ENCODE peak calls at places on chromosomes 3 and 15, in seven cellular contexts. One of them, this sample, is unnamed.

GRCh38 chr3:153625506-153625905 is 463.5 kb downstream of the RAP2B start:
- DNase-seq in breast epithelium: no peak
- DNase-seq in left lung: no peak
- DNase-seq in foreskin keratinocyte: no peak
- DNase-seq in dorsolateral prefrontal cortex: no peak
- DNase-seq in PC-9: no peak
- DNase-seq in CD8-positive, alpha-beta T cell: no peak
- DNase-seq in this sample: no peak

GRCh38 chr3:191269289-191270085 is 59.7 kb upstream of the CCDC50 start:
- DNase-seq in breast epithelium: no peak
- DNase-seq in left lung: no peak
- DNase-seq in foreskin keratinocyte: no peak
- DNase-seq in dorsolateral prefrontal cortex: no peak
- DNase-seq in PC-9: peak; percentile 30
- DNase-seq in CD8-positive, alpha-beta T cell: no peak
- DNase-seq in this sample: no peak

GRCh38 chr3:29335438-29335837 is 54.6 kb downstream of the RBMS3 start:
- DNase-seq in breast epithelium: peak; percentile 50
- DNase-seq in left lung: peak; percentile 38
- DNase-seq in foreskin keratinocyte: peak; percentile 84
- DNase-seq in dorsolateral prefrontal cortex: no peak
- DNase-seq in PC-9: no peak
- DNase-seq in CD8-positive, alpha-beta T cell: no peak
- DNase-seq in this sample: no peak

GRCh38 chr15:61880079-61880478 is 180.2 kb downstream of the VPS13C start:
- DNase-seq in breast epithelium: no peak
- DNase-seq in left lung: no peak
- DNase-seq in foreskin keratinocyte: no peak
- DNase-seq in dorsolateral prefrontal cortex: no peak
- DNase-seq in PC-9: no peak
- DNase-seq in CD8-positive, alpha-beta T cell: no peak
- DNase-seq in this sample: no peak

GRCh38 chr15:40782609-40783227 is 12.9 kb downstream of the C15orf62 start:
- DNase-seq in breast epithelium: peak; percentile 84
- DNase-seq in left lung: peak; percentile 93
- DNase-seq in foreskin keratinocyte: no peak
- DNase-seq in dorsolateral prefrontal cortex: no peak
- DNase-seq in PC-9: peak; percentile 73
- DNase-seq in CD8-positive, alpha-beta T cell: peak; percentile 83
- DNase-seq in this sample: no peak

GRCh38 chr3:155604126-155604525 is 140.7 kb downstream of the PLCH1 start:
- DNase-seq in breast epithelium: no peak
- DNase-seq in left lung: no peak
- DNase-seq in foreskin keratinocyte: no peak
- DNase-seq in dorsolateral prefrontal cortex: no peak
- DNase-seq in PC-9: no peak
- DNase-seq in CD8-positive, alpha-beta T cell: no peak
- DNase-seq in this sample: no peak

GRCh38 chr3:145807990-145808389 is 353.0 kb downstream of the PLOD2 start:
- DNase-seq in breast epithelium: no peak
- DNase-seq in left lung: no peak
- DNase-seq in foreskin keratinocyte: no peak
- DNase-seq in dorsolateral prefrontal cortex: no peak
- DNase-seq in PC-9: no peak
- DNase-seq in CD8-positive, alpha-beta T cell: no peak
- DNase-seq in this sample: no peak

GRCh38 chr3:54719914-54720313 is 207.9 kb downstream of the LRTM1 start:
- DNase-seq in breast epithelium: no peak
- DNase-seq in left lung: no peak
- DNase-seq in foreskin keratinocyte: no peak
- DNase-seq in dorsolateral prefrontal cortex: no peak
- DNase-seq in PC-9: no peak
- DNase-seq in CD8-positive, alpha-beta T cell: no peak
- DNase-seq in this sample: no peak

GRCh38 chr15:39908186-39908585 is 11.9 kb downstream of the GPR176 start:
- DNase-seq in breast epithelium: no peak
- DNase-seq in left lung: no peak
- DNase-seq in foreskin keratinocyte: peak; percentile 77
- DNase-seq in dorsolateral prefrontal cortex: peak; percentile 12
- DNase-seq in PC-9: peak; percentile 57
- DNase-seq in CD8-positive, alpha-beta T cell: no peak
- DNase-seq in this sample: no peak

GRCh38 chr3:128487813-128488635 is 5.0 kb downstream of the GATA2 start:
- DNase-seq in breast epithelium: peak; percentile 72
- DNase-seq in left lung: peak; percentile 87
- DNase-seq in foreskin keratinocyte: no peak
- DNase-seq in dorsolateral prefrontal cortex: peak; percentile 27
- DNase-seq in PC-9: peak; percentile 81
- DNase-seq in CD8-positive, alpha-beta T cell: no peak
- DNase-seq in this sample: peak; percentile 38

GRCh38 chr15:56831467-56831866 is 87.0 kb upstream of the TCF12 start:
- DNase-seq in breast epithelium: no peak
- DNase-seq in left lung: no peak
- DNase-seq in foreskin keratinocyte: no peak
- DNase-seq in dorsolateral prefrontal cortex: no peak
- DNase-seq in PC-9: no peak
- DNase-seq in CD8-positive, alpha-beta T cell: no peak
- DNase-seq in this sample: no peak

GRCh38 chr3:142595581-142595950 is 627 bp upstream of the PLS1 start:
- DNase-seq in breast epithelium: no peak
- DNase-seq in left lung: no peak
- DNase-seq in foreskin keratinocyte: peak; percentile 66
- DNase-seq in dorsolateral prefrontal cortex: no peak
- DNase-seq in PC-9: peak; percentile 91
- DNase-seq in CD8-positive, alpha-beta T cell: no peak
- DNase-seq in this sample: no peak

GRCh38 chr3:175679582-175679981 is 820.4 kb downstream of the NAALADL2 start:
- DNase-seq in breast epithelium: no peak
- DNase-seq in left lung: no peak
- DNase-seq in foreskin keratinocyte: no peak
- DNase-seq in dorsolateral prefrontal cortex: no peak
- DNase-seq in PC-9: no peak
- DNase-seq in CD8-positive, alpha-beta T cell: no peak
- DNase-seq in this sample: no peak

GRCh38 chr15:53917109-53917508 is 61.1 kb upstream of the UNC13C start:
- DNase-seq in breast epithelium: no peak
- DNase-seq in left lung: no peak
- DNase-seq in foreskin keratinocyte: peak; percentile 17
- DNase-seq in dorsolateral prefrontal cortex: no peak
- DNase-seq in PC-9: no peak
- DNase-seq in CD8-positive, alpha-beta T cell: no peak
- DNase-seq in this sample: no peak

GRCh38 chr15:90400005-90400758 is 12.1 kb downstream of the IQGAP1 start:
- DNase-seq in breast epithelium: no peak
- DNase-seq in left lung: no peak
- DNase-seq in foreskin keratinocyte: no peak
- DNase-seq in dorsolateral prefrontal cortex: no peak
- DNase-seq in PC-9: peak; percentile 39
- DNase-seq in CD8-positive, alpha-beta T cell: no peak
- DNase-seq in this sample: no peak

GRCh38 chr15:98876461-98877369 is 130.9 kb downstream of the PGPEP1L start:
- DNase-seq in breast epithelium: no peak
- DNase-seq in left lung: no peak
- DNase-seq in foreskin keratinocyte: no peak
- DNase-seq in dorsolateral prefrontal cortex: no peak
- DNase-seq in PC-9: peak; percentile 63
- DNase-seq in CD8-positive, alpha-beta T cell: no peak
- DNase-seq in this sample: no peak
- H3K27ac ChIP-seq in breast epithelium: peak overlapping the region; percentile 55
- H3K27ac ChIP-seq in left lung: no peak overlapping the region
- H3K27ac ChIP-seq in foreskin keratinocyte: peak overlapping the region; percentile 43
- H3K27ac ChIP-seq in dorsolateral prefrontal cortex: no peak overlapping the region
- H3K27ac ChIP-seq in PC-9: peak overlapping the region; percentile 38
- H3K27ac ChIP-seq in CD8-positive, alpha-beta T cell: no peak overlapping the region
- H3K27ac ChIP-seq in this sample: no peak overlapping the region

GRCh38 chr3:157103280-157103679 is 56.7 kb downstream of the CCNL1 start:
- DNase-seq in breast epithelium: no peak
- DNase-seq in left lung: no peak
- DNase-seq in foreskin keratinocyte: no peak
- DNase-seq in dorsolateral prefrontal cortex: no peak
- DNase-seq in PC-9: no peak
- DNase-seq in CD8-positive, alpha-beta T cell: no peak
- DNase-seq in this sample: no peak
- H3K27ac ChIP-seq in breast epithelium: no peak overlapping the region
- H3K27ac ChIP-seq in left lung: no peak overlapping the region
- H3K27ac ChIP-seq in foreskin keratinocyte: no peak overlapping the region
- H3K27ac ChIP-seq in dorsolateral prefrontal cortex: peak overlapping the region; percentile 74
- H3K27ac ChIP-seq in PC-9: no peak overlapping the region
- H3K27ac ChIP-seq in CD8-positive, alpha-beta T cell: no peak overlapping the region
- H3K27ac ChIP-seq in this sample: peak overlapping the region; percentile 2

DNA sequence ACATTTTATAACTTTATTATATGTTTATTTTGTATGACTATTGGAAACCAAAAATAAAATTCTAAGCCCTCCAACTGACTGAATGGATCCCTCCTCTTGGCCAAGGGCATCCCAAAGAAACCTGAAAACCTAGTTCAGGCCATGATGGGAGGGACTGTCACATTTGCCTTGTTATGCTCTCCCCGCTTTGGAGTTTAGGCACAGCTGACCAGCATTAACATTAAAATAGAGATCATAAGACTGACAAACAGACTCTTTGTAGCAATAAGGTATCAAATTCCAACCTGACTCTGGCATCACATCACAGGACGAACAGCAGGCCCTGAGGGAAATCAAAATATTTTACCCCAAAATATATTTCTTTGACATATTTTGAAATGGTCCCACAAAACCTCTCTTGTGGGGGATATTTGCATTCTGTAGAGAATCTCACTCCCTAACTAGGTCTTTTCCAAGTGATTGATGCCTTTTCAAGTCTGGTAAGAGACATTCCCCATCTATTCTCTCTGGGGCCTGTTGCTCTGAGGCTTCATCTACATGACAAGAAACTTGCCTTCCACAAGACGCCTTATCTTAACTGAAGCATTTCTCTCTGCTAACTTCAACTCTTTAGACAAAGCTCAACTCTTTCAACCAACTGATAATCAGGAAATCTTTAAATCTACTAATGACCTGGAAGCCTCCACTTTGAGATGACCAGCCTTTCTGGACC is 81.8 kb upstream of the PRR23E start:
- DNase-seq in breast epithelium: no peak
- DNase-seq in left lung: no peak
- DNase-seq in foreskin keratinocyte: no peak
- DNase-seq in dorsolateral prefrontal cortex: no peak
- DNase-seq in PC-9: no peak
- DNase-seq in CD8-positive, alpha-beta T cell: no peak
- DNase-seq in this sample: no peak
- H3K27ac ChIP-seq in breast epithelium: no peak overlapping the region
- H3K27ac ChIP-seq in left lung: no peak overlapping the region
- H3K27ac ChIP-seq in foreskin keratinocyte: no peak overlapping the region
- H3K27ac ChIP-seq in dorsolateral prefrontal cortex: no peak overlapping the region
- H3K27ac ChIP-seq in PC-9: no peak overlapping the region
- H3K27ac ChIP-seq in CD8-positive, alpha-beta T cell: no peak overlapping the region
- H3K27ac ChIP-seq in this sample: no peak overlapping the region

DNA sequence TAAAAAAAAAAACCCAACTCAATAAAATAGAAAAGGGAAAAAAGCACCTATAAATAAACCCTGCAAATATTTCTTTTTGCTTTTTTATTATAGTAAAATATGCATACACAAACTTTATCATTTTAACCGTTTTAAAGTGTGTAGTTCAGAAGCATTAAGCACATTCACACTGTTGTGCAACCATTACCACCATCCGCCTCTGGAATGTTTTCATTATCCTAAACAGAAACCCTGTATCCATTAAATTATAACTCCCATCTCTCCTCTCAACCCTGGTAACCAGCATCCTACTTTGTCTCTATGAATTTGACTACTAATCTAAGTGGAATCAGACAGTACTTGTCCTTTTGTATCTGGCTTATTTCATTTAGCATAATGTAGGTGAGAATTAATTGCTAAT is 15.0 kb downstream of the CDCP1 start:
- DNase-seq in breast epithelium: no peak
- DNase-seq in left lung: no peak
- DNase-seq in foreskin keratinocyte: no peak
- DNase-seq in dorsolateral prefrontal cortex: no peak
- DNase-seq in PC-9: no peak
- DNase-seq in CD8-positive, alpha-beta T cell: no peak
- DNase-seq in this sample: no peak
- H3K27ac ChIP-seq in breast epithelium: no peak overlapping the region
- H3K27ac ChIP-seq in left lung: no peak overlapping the region
- H3K27ac ChIP-seq in foreskin keratinocyte: no peak overlapping the region
- H3K27ac ChIP-seq in dorsolateral prefrontal cortex: no peak overlapping the region
- H3K27ac ChIP-seq in PC-9: peak overlapping the region; percentile 40
- H3K27ac ChIP-seq in CD8-positive, alpha-beta T cell: no peak overlapping the region
- H3K27ac ChIP-seq in this sample: no peak overlapping the region

GRCh38 chr3:52277071-52277964 is 1.1 kb downstream of the WDR82 start:
- DNase-seq in breast epithelium: peak; percentile 74
- DNase-seq in left lung: peak; percentile 90
- DNase-seq in foreskin keratinocyte: no peak
- DNase-seq in dorsolateral prefrontal cortex: peak; percentile 74
- DNase-seq in PC-9: no peak
- DNase-seq in CD8-positive, alpha-beta T cell: peak; percentile 76
- DNase-seq in this sample: peak; percentile 59

GRCh38 chr3:52277972-52278509 is 408 bp downstream of the WDR82 start:
- DNase-seq in breast epithelium: no peak
- DNase-seq in left lung: peak; percentile 93
- DNase-seq in foreskin keratinocyte: peak; percentile 24
- DNase-seq in dorsolateral prefrontal cortex: no peak
- DNase-seq in PC-9: no peak
- DNase-seq in CD8-positive, alpha-beta T cell: peak; percentile 66
- DNase-seq in this sample: peak; percentile 76

GRCh38 chr3:52280046-52280445 is 1.6 kb upstream of the WDR82 start:
- DNase-seq in breast epithelium: no peak
- DNase-seq in left lung: no peak
- DNase-seq in foreskin keratinocyte: no peak
- DNase-seq in dorsolateral prefrontal cortex: no peak
- DNase-seq in PC-9: no peak
- DNase-seq in CD8-positive, alpha-beta T cell: no peak
- DNase-seq in this sample: no peak

GRCh38 chr3:52281980-52282801 is 3.7 kb upstream of the WDR82 start:
- DNase-seq in breast epithelium: no peak
- DNase-seq in left lung: peak; percentile 19
- DNase-seq in foreskin keratinocyte: no peak
- DNase-seq in dorsolateral prefrontal cortex: no peak
- DNase-seq in PC-9: no peak
- DNase-seq in CD8-positive, alpha-beta T cell: peak; percentile 63
- DNase-seq in this sample: no peak

GRCh38 chr3:52278510-52279069 is at the start of gene WDR82:
- DNase-seq in breast epithelium: peak; percentile 98
- DNase-seq in left lung: peak; percentile 100
- DNase-seq in foreskin keratinocyte: peak; percentile 60
- DNase-seq in dorsolateral prefrontal cortex: peak; percentile 99
- DNase-seq in PC-9: peak; percentile 67
- DNase-seq in CD8-positive, alpha-beta T cell: peak; percentile 98
- DNase-seq in this sample: peak; percentile 78
- H3K27ac ChIP-seq in breast epithelium: peak within 1 kb of the TSS; percentile 94
- H3K27ac ChIP-seq in left lung: peak within 1 kb of the TSS; percentile 96
- H3K27ac ChIP-seq in foreskin keratinocyte: peak within 1 kb of the TSS; percentile 89
- H3K27ac ChIP-seq in dorsolateral prefrontal cortex: peak within 1 kb of the TSS; percentile 97
- H3K27ac ChIP-seq in PC-9: peak within 1 kb of the TSS; percentile 75
- H3K27ac ChIP-seq in CD8-positive, alpha-beta T cell: peak within 1 kb of the TSS; percentile 79
- H3K27ac ChIP-seq in this sample: peak within 1 kb of the TSS; percentile 93

GRCh38 chr3:71225285-71225684 is 358.2 kb downstream of the FOXP1 start:
- DNase-seq in breast epithelium: no peak
- DNase-seq in left lung: no peak
- DNase-seq in foreskin keratinocyte: no peak
- DNase-seq in dorsolateral prefrontal cortex: no peak
- DNase-seq in PC-9: no peak
- DNase-seq in CD8-positive, alpha-beta T cell: no peak
- DNase-seq in this sample: no peak
- H3K27ac ChIP-seq in breast epithelium: no peak overlapping the region
- H3K27ac ChIP-seq in left lung: peak overlapping the region; percentile 21
- H3K27ac ChIP-seq in foreskin keratinocyte: no peak overlapping the region
- H3K27ac ChIP-seq in dorsolateral prefrontal cortex: no peak overlapping the region
- H3K27ac ChIP-seq in PC-9: no peak overlapping the region
- H3K27ac ChIP-seq in CD8-positive, alpha-beta T cell: no peak overlapping the region
- H3K27ac ChIP-seq in this sample: no peak overlapping the region

GRCh38 chr3:197010556-197011351 is 18.9 kb downstream of the MELTF start:
- DNase-seq in breast epithelium: no peak
- DNase-seq in left lung: peak; percentile 29
- DNase-seq in foreskin keratinocyte: no peak
- DNase-seq in dorsolateral prefrontal cortex: no peak
- DNase-seq in PC-9: no peak
- DNase-seq in CD8-positive, alpha-beta T cell: no peak
- DNase-seq in this sample: no peak
- H3K27ac ChIP-seq in breast epithelium: no peak overlapping the region
- H3K27ac ChIP-seq in left lung: no peak overlapping the region
- H3K27ac ChIP-seq in foreskin keratinocyte: no peak overlapping the region
- H3K27ac ChIP-seq in dorsolateral prefrontal cortex: no peak overlapping the region
- H3K27ac ChIP-seq in PC-9: no peak overlapping the region
- H3K27ac ChIP-seq in CD8-positive, alpha-beta T cell: no peak overlapping the region
- H3K27ac ChIP-seq in this sample: no peak overlapping the region